ENCODE peak calls at places on chromosome 20, in eight cellular contexts. T is Peyer's patch, W is psoas muscle, P is brain microvascular endothelial cell, G is stomach, E is sigmoid colon, R is gastrocnemius medialis, H is IMR-90. D is an unnamed sample.

GRCh38 chr20:9068232-9068781 is 580 bp upstream of the PLCB4 start:
- DNase-seq in T (no peak), W (peak; percentile 31), P (no peak), G (peak; percentile 70), E (peak; percentile 70), R (no peak), H (peak; percentile 41), D (no peak)

GRCh38 chr20:14412102-14412501 is 74.7 kb upstream of the FLRT3 start:
- DNase-seq in T (no peak), W (no peak), P (no peak), G (no peak), E (no peak), R (no peak), H (no peak), D (no peak)

GRCh38 chr20:57514273-57514751 is 10.6 kb downstream of the CTCFL start:
- DNase-seq in T (peak; percentile 29), W (peak; percentile 45), P (peak; percentile 62), G (peak; percentile 76), E (peak; percentile 90), R (peak; percentile 53), H (peak; percentile 64), D (peak; percentile 88)

GRCh38 chr20:2693286-2693995 is 861 bp downstream of the EBF4 start:
- DNase-seq in T (no peak), W (peak; percentile 37), P (no peak), G (peak; percentile 38), E (peak; percentile 77), R (no peak), H (no peak), D (no peak)

GRCh38 chr20:44576297-44576696 is 6.1 kb upstream of the PKIG start:
- DNase-seq in T (peak; percentile 56), W (no peak), P (peak; percentile 69), G (no peak), E (no peak), R (no peak), H (peak; percentile 67), D (no peak)

GRCh38 chr20:13336308-13337089 is 115.4 kb downstream of the ISM1 start:
- DNase-seq in T (no peak), W (no peak), P (no peak), G (no peak), E (no peak), R (no peak), H (peak; percentile 13), D (no peak)

GRCh38 chr20:43570496-43570895 is 11.7 kb downstream of the SGK2 start:
- DNase-seq in T (no peak), W (no peak), P (no peak), G (no peak), E (no peak), R (no peak), H (no peak), D (no peak)

GRCh38 chr20:48467622-48468021 is 360.2 kb downstream of the PREX1 start:
- DNase-seq in T (no peak), W (no peak), P (no peak), G (no peak), E (no peak), R (no peak), H (no peak), D (no peak)

GRCh38 chr20:55684578-55684977 is 320.7 kb downstream of the CBLN4 start:
- DNase-seq in T (no peak), W (no peak), P (no peak), G (no peak), E (no peak), R (no peak), H (no peak), D (no peak)

GRCh38 chr20:57603120-57603519 is 17.1 kb downstream of the ZBP1 start:
- DNase-seq in T (no peak), W (no peak), P (no peak), G (no peak), E (no peak), R (no peak), H (no peak), D (no peak)

GRCh38 chr20:46111028-46111835 is 6.9 kb upstream of the CD40 start:
- DNase-seq in T (peak; percentile 51), W (no peak), P (no peak), G (no peak), E (peak; percentile 74), R (peak; percentile 33), H (no peak), D (no peak)

GRCh38 chr20:641516-641913 is 11.5 kb downstream of the SRXN1 start:
- DNase-seq in T (no peak), W (no peak), P (no peak), G (no peak), E (no peak), R (no peak), H (no peak), D (no peak)

GRCh38 chr20:59153832-59154231 is 9.8 kb upstream of the ZNF831 start:
- DNase-seq in T (no peak), W (no peak), P (no peak), G (no peak), E (no peak), R (no peak), H (no peak), D (no peak)

GRCh38 chr20:37531856-37532255 is 4.2 kb upstream of the BLCAP start:
- DNase-seq in T (no peak), W (no peak), P (no peak), G (no peak), E (no peak), R (no peak), H (no peak), D (no peak)

GRCh38 chr20:45538209-45538798 is 978 bp downstream of the WFDC6 start:
- DNase-seq in T (no peak), W (no peak), P (no peak), G (no peak), E (no peak), R (no peak), H (no peak), D (no peak)

GRCh38 chr20:45987108-45987780 is 15.2 kb upstream of the ZNF335 start:
- DNase-seq in T (peak; percentile 78), W (peak; percentile 67), P (peak; percentile 49), G (peak; percentile 79), E (peak; percentile 77), R (peak; percentile 36), H (peak; percentile 45), D (no peak)

GRCh38 chr20:60170116-60170515 is 211.9 kb downstream of the CDH26 start:
- DNase-seq in T (no peak), W (no peak), P (no peak), G (no peak), E (no peak), R (no peak), H (no peak), D (no peak)

GRCh38 chr20:47466704-47467459 is 34.8 kb upstream of the NCOA3 start:
- DNase-seq in T (peak; percentile 31), W (no peak), P (no peak), G (no peak), E (no peak), R (no peak), H (no peak), D (no peak)

GRCh38 chr20:59405226-59405815 is 104.9 kb downstream of the EDN3 start:
- DNase-seq in T (no peak), W (no peak), P (no peak), G (no peak), E (peak; percentile 32), R (no peak), H (no peak), D (no peak)

GRCh38 chr20:3803854-3804253 is 7.7 kb downstream of the CDC25B start:
- DNase-seq in T (no peak), W (no peak), P (no peak), G (no peak), E (no peak), R (no peak), H (no peak), D (no peak)

GRCh38 chr20:3803289-3803688 is 7.2 kb downstream of the CDC25B start:
- DNase-seq in T (no peak), W (no peak), P (no peak), G (no peak), E (no peak), R (no peak), H (no peak), D (no peak)

GRCh38 chr20:3804781-3805180 is 8.7 kb downstream of the CDC25B start:
- DNase-seq in T (no peak), W (no peak), P (no peak), G (no peak), E (no peak), R (no peak), H (no peak), D (no peak)

GRCh38 chr20:3805594-3806264 is 9.6 kb downstream of the CDC25B start:
- DNase-seq in T (no peak), W (no peak), P (no peak), G (no peak), E (no peak), R (no peak), H (peak; percentile 50), D (no peak)

DNA sequence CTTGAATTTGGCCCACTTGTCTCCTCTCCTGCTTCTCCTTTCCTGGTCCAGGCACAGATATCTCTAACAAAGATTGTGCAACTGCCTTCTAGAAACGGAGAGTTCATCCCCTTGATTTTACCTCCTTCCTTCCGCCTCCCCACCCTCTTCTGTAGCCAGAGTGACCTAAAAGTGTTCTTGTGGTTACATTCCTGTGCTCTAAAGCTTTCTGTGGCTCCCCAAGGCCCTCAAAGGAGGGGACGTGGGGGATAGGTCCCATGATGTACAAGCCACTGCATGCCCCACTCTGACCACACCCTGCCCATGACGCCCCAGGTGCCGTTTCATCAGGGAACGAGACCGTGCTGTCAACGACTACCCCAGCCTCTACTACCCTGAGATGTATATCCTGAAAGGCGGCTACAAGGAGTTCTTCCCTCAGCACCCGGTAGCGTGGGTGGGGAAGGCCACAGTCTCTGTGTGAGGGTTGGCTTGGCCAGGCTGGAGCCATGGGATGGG is 8.2 kb downstream of the CDC25B start:
- DNase-seq in T (no peak), W (no peak), P (no peak), G (no peak), E (no peak), R (no peak), H (no peak), D (no peak)
- H3K27ac ChIP-seq in T (peak overlapping the region; percentile 31), W (peak overlapping the region; percentile 86), P (no peak overlapping the region), G (peak overlapping the region; percentile 98), E (peak overlapping the region; percentile 97), R (no peak overlapping the region), H (peak overlapping the region; percentile 18), D (no peak overlapping the region)

GRCh38 chr20:61918548-61918947 is 147.1 kb downstream of the TAF4 start:
- DNase-seq in T (no peak), W (no peak), P (no peak), G (no peak), E (no peak), R (no peak), H (no peak), D (no peak)
- TF ChIP-seq CTCF in T (no peak), W (no peak), P (peak; percentile 4), G (no peak), E (no peak), R (no peak), H (no peak), D (no peak)

DNA sequence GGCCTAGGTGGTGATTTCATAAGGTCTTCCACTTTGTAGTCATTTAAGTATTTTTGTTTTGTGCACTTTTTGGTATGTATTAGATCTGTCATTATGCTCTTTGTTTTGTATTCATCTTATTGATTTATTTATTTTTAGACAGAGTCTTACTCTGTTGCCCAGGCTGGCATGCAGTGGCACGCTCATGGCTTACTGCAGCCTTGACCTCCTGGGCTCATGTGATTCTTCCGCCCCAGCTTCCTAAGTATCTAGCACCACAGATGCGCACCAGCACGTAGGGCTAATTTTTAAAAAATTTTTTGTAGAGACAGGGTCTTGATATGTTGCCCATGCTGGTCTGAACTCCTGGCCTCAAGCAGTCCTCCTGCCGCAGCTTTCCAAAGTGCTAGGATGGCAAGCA is 30.6 kb downstream of the TPX2 start:
- DNase-seq in T (no peak), W (no peak), P (no peak), G (no peak), E (no peak), R (no peak), H (no peak), D (no peak)
- H3K4me3 ChIP-seq in T (no peak overlapping the region), W (no peak overlapping the region), P (no peak overlapping the region), G (no peak overlapping the region), E (no peak overlapping the region), R (no peak overlapping the region), H (no peak overlapping the region), D (no peak overlapping the region)

GRCh38 chr20:11375368-11375767 is 542.3 kb upstream of the BTBD3 start:
- DNase-seq in T (no peak), W (no peak), P (no peak), G (no peak), E (no peak), R (no peak), H (no peak), D (no peak)
- H3K27ac ChIP-seq in T (no peak overlapping the region), W (no peak overlapping the region), P (no peak overlapping the region), G (no peak overlapping the region), E (no peak overlapping the region), R (no peak overlapping the region), H (no peak overlapping the region), D (no peak overlapping the region)